ENCODE peak calls at places on chromosomes 7 and 10, in eight cellular contexts. N is stimulated activated CD4-positive, alpha-beta T cell treated with anti-CD3 and anti-CD28 coated beads, TNF-alpha, amount 100 ng/mL, for 24 hours; A is NCI-H446; R is upper lobe of right lung; J is NCI-H1436; Z is endothelial cell; H is AG04450; M is HuH-7.5. P is an unnamed sample.

GRCh38 chr10:20417791-20418190 is 479.3 kb downstream of the NEBL start:
- DNase-seq in N (no peak), A (no peak), R (no peak), J (no peak), Z (no peak), H (no peak), M (no peak), P (no peak)

GRCh38 chr7:44196450-44196872 is 4.3 kb upstream of the YKT6 start:
- DNase-seq in N (peak), A (peak), R (peak), J (no peak), Z (peak), H (no peak), M (no peak), P (peak)

GRCh38 chr7:22806754-22807153 is 15.9 kb downstream of the TOMM7 start:
- DNase-seq in N (no peak), A (no peak), R (no peak), J (no peak), Z (no peak), H (no peak), M (no peak), P (no peak)

GRCh38 chr10:64598604-64599003 is 1077.4 kb downstream of the REEP3 start:
- DNase-seq in N (no peak), A (no peak), R (no peak), J (no peak), Z (no peak), H (no peak), M (no peak), P (no peak)

GRCh38 chr10:128751851-128752250 is 625.6 kb upstream of the MKI67 start:
- DNase-seq in N (no peak), A (no peak), R (no peak), J (no peak), Z (no peak), H (no peak), M (no peak), P (no peak)

GRCh38 chr10:130359711-130360110 is 223.5 kb downstream of the GLRX3 start:
- DNase-seq in N (no peak), A (no peak), R (no peak), J (no peak), Z (no peak), H (no peak), M (no peak), P (no peak)

GRCh38 chr10:60606343-60607080 is 171.8 kb upstream of the CDK1 start:
- DNase-seq in N (no peak), A (peak), R (no peak), J (no peak), Z (no peak), H (no peak), M (no peak), P (no peak)

GRCh38 chr7:119228482-119228881 is 1004.0 kb downstream of the ANKRD7 start:
- DNase-seq in N (no peak), A (no peak), R (no peak), J (no peak), Z (no peak), H (no peak), M (no peak), P (no peak)

GRCh38 chr7:55975944-55976633 is 11.7 kb downstream of the NIPSNAP2 start:
- DNase-seq in N (no peak), A (no peak), R (no peak), J (no peak), Z (no peak), H (no peak), M (no peak), P (peak)